ENCODE peak calls at places on chromosome 20, in seven cellular contexts. One of them, this sample, is unnamed.

GRCh38 chr20:62860924-62861691 is 514 bp downstream of the TCFL5 start:
- DNase-seq in fibroblast of lung: peak; percentile 25
- DNase-seq in uterus: no peak
- DNase-seq in OCI-LY7: peak; percentile 45
- DNase-seq in fibroblast of mammary gland: no peak
- DNase-seq in lower lobe of right lung: no peak
- DNase-seq in Panc1: no peak
- DNase-seq in this sample: peak; percentile 62

GRCh38 chr20:62327726-62328495 is 25.1 kb downstream of the ADRM1 start:
- DNase-seq in uterus: no peak
- DNase-seq in lower lobe of right lung: no peak
- DNase-seq in OCI-LY7: no peak
- DNase-seq in Panc1: no peak
- DNase-seq in fibroblast of lung: no peak
- DNase-seq in fibroblast of mammary gland: no peak
- DNase-seq in this sample: no peak

GRCh38 chr20:24917056-24917455 is 32.0 kb upstream of the CST7 start:
- DNase-seq in fibroblast of lung: no peak
- DNase-seq in Panc1: no peak
- DNase-seq in fibroblast of mammary gland: no peak
- DNase-seq in lower lobe of right lung: no peak
- DNase-seq in uterus: no peak
- DNase-seq in OCI-LY7: no peak
- DNase-seq in this sample: no peak

GRCh38 chr20:21048841-21049273 is 57.3 kb downstream of the LINC00237 start:
- DNase-seq in lower lobe of right lung: peak; percentile 52
- DNase-seq in fibroblast of mammary gland: peak; percentile 3
- DNase-seq in OCI-LY7: peak; percentile 42
- DNase-seq in fibroblast of lung: no peak
- DNase-seq in Panc1: no peak
- DNase-seq in uterus: no peak
- DNase-seq in this sample: peak; percentile 17

GRCh38 chr20:62543470-62544302 is 67.9 kb upstream of the GATA5 start:
- DNase-seq in OCI-LY7: no peak
- DNase-seq in fibroblast of lung: no peak
- DNase-seq in uterus: peak; percentile 38
- DNase-seq in lower lobe of right lung: no peak
- DNase-seq in fibroblast of mammary gland: no peak
- DNase-seq in Panc1: no peak
- DNase-seq in this sample: no peak

GRCh38 chr20:19944772-19945459 is 72.2 kb upstream of the NAA20 start:
- DNase-seq in Panc1: no peak
- DNase-seq in fibroblast of mammary gland: peak; percentile 61
- DNase-seq in uterus: no peak
- DNase-seq in lower lobe of right lung: no peak
- DNase-seq in fibroblast of lung: peak; percentile 86
- DNase-seq in OCI-LY7: no peak
- DNase-seq in this sample: peak; percentile 66

GRCh38 chr20:32624687-32625345 is 39.7 kb upstream of the NOL4L start:
- DNase-seq in fibroblast of mammary gland: no peak
- DNase-seq in Panc1: no peak
- DNase-seq in OCI-LY7: no peak
- DNase-seq in fibroblast of lung: no peak
- DNase-seq in lower lobe of right lung: no peak
- DNase-seq in uterus: no peak
- DNase-seq in this sample: no peak

GRCh38 chr20:62891111-62891510 is 29.5 kb upstream of the TCFL5 start:
- DNase-seq in Panc1: no peak
- DNase-seq in fibroblast of mammary gland: no peak
- DNase-seq in fibroblast of lung: no peak
- DNase-seq in OCI-LY7: no peak
- DNase-seq in uterus: no peak
- DNase-seq in lower lobe of right lung: peak; percentile 38
- DNase-seq in this sample: no peak

GRCh38 chr20:19784511-19785172 is 26.6 kb downstream of the RIN2 start:
- DNase-seq in OCI-LY7: peak; percentile 59
- DNase-seq in fibroblast of lung: peak; percentile 83
- DNase-seq in Panc1: peak; percentile 74
- DNase-seq in fibroblast of mammary gland: peak; percentile 89
- DNase-seq in uterus: peak; percentile 68
- DNase-seq in lower lobe of right lung: peak; percentile 75
- DNase-seq in this sample: no peak

GRCh38 chr20:46376196-46376785 is 30.1 kb downstream of the ELMO2 start:
- DNase-seq in lower lobe of right lung: no peak
- DNase-seq in uterus: no peak
- DNase-seq in fibroblast of mammary gland: no peak
- DNase-seq in Panc1: no peak
- DNase-seq in OCI-LY7: no peak
- DNase-seq in fibroblast of lung: no peak
- DNase-seq in this sample: no peak

GRCh38 chr20:9837634-9838033 is 1.2 kb downstream of the PAK5 start:
- DNase-seq in Panc1: no peak
- DNase-seq in fibroblast of mammary gland: no peak
- DNase-seq in uterus: no peak
- DNase-seq in fibroblast of lung: no peak
- DNase-seq in OCI-LY7: no peak
- DNase-seq in lower lobe of right lung: no peak
- DNase-seq in this sample: no peak

GRCh38 chr20:13995841-13996240 is 525 bp downstream of the MACROD2 start:
- DNase-seq in fibroblast of lung: no peak
- DNase-seq in OCI-LY7: no peak
- DNase-seq in Panc1: no peak
- DNase-seq in fibroblast of mammary gland: no peak
- DNase-seq in lower lobe of right lung: peak; percentile 74
- DNase-seq in uterus: peak; percentile 17
- DNase-seq in this sample: peak; percentile 5

GRCh38 chr20:31987744-31988143 is 19.8 kb downstream of the XKR7 start:
- DNase-seq in fibroblast of mammary gland: peak; percentile 11
- DNase-seq in uterus: no peak
- DNase-seq in fibroblast of lung: no peak
- DNase-seq in Panc1: peak; percentile 59
- DNase-seq in OCI-LY7: no peak
- DNase-seq in lower lobe of right lung: no peak
- DNase-seq in this sample: no peak

GRCh38 chr20:10427060-10427692 is 6.8 kb downstream of the MKKS start:
- DNase-seq in OCI-LY7: peak; percentile 52
- DNase-seq in lower lobe of right lung: peak; percentile 67
- DNase-seq in uterus: peak; percentile 55
- DNase-seq in Panc1: no peak
- DNase-seq in fibroblast of mammary gland: peak; percentile 75
- DNase-seq in fibroblast of lung: peak; percentile 65
- DNase-seq in this sample: no peak

GRCh38 chr20:16273812-16274560 is 299.3 kb downstream of the KIF16B start:
- DNase-seq in fibroblast of mammary gland: no peak
- DNase-seq in OCI-LY7: no peak
- DNase-seq in lower lobe of right lung: no peak
- DNase-seq in fibroblast of lung: no peak
- DNase-seq in Panc1: no peak
- DNase-seq in uterus: no peak
- DNase-seq in this sample: no peak

DNA sequence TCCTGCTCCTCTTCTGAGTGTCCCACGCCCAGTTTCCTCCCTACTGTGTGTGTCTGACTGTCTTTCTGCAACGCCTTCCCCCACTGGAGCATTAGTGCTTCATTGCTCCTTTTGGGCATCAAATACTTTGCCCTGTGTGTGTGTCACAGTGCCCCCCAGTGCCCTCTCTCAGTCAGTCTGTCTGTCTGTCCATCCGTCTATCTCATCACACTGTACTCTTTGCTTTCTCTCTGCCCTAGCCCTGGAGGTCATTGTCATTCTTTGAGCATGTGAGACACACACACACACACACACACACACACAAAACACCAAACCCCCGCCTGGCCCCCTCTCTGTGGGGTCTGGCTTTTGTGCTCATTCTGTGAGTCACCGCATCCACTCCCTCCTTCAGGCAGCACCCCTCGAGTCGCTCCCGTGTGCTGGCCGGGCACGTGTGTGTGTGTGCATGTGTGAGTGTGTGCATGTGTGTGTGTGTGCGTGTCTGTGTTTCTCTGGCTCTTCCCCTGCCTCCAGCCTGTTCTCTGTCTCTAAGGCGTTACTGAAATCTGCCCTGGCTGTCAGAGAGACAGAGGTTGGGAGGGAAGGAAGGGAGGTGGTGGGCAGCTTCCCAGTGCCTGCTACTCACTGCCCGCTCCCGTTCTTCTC is 72.0 kb downstream of the SRC start:
- DNase-seq in OCI-LY7: no peak
- DNase-seq in uterus: no peak
- DNase-seq in fibroblast of lung: peak; percentile 54
- DNase-seq in fibroblast of mammary gland: peak; percentile 25
- DNase-seq in Panc1: no peak
- DNase-seq in lower lobe of right lung: no peak
- DNase-seq in this sample: no peak
- TF ChIP-seq CTCF in OCI-LY7: peak; percentile 35
- TF ChIP-seq CTCF in uterus: no peak
- TF ChIP-seq CTCF in fibroblast of lung: no peak
- TF ChIP-seq CTCF in fibroblast of mammary gland: no peak
- TF ChIP-seq CTCF in Panc1: no peak
- TF ChIP-seq CTCF in lower lobe of right lung: no peak
- TF ChIP-seq CTCF in this sample: peak; percentile 11

GRCh38 chr20:48765359-48765758 is 62.4 kb downstream of the PREX1 start:
- DNase-seq in Panc1: no peak
- DNase-seq in uterus: no peak
- DNase-seq in fibroblast of lung: no peak
- DNase-seq in lower lobe of right lung: no peak
- DNase-seq in fibroblast of mammary gland: no peak
- DNase-seq in OCI-LY7: no peak
- DNase-seq in this sample: no peak
- TF ChIP-seq CTCF in Panc1: no peak
- TF ChIP-seq CTCF in uterus: no peak
- TF ChIP-seq CTCF in fibroblast of lung: no peak
- TF ChIP-seq CTCF in lower lobe of right lung: no peak
- TF ChIP-seq CTCF in fibroblast of mammary gland: no peak
- TF ChIP-seq CTCF in OCI-LY7: no peak
- TF ChIP-seq CTCF in this sample: no peak

GRCh38 chr20:4837760-4838159 is 116.1 kb downstream of the PRND start:
- DNase-seq in fibroblast of mammary gland: no peak
- DNase-seq in Panc1: no peak
- DNase-seq in OCI-LY7: no peak
- DNase-seq in lower lobe of right lung: no peak
- DNase-seq in fibroblast of lung: no peak
- DNase-seq in uterus: no peak
- DNase-seq in this sample: no peak
- TF ChIP-seq CTCF in fibroblast of mammary gland: no peak
- TF ChIP-seq CTCF in Panc1: no peak
- TF ChIP-seq CTCF in OCI-LY7: no peak
- TF ChIP-seq CTCF in lower lobe of right lung: no peak
- TF ChIP-seq CTCF in fibroblast of lung: no peak
- TF ChIP-seq CTCF in uterus: no peak
- TF ChIP-seq CTCF in this sample: no peak

GRCh38 chr20:2402271-2402980 is 21.7 kb downstream of the TGM6 start:
- DNase-seq in lower lobe of right lung: no peak
- DNase-seq in fibroblast of lung: peak; percentile 50
- DNase-seq in OCI-LY7: no peak
- DNase-seq in Panc1: no peak
- DNase-seq in fibroblast of mammary gland: peak; percentile 42
- DNase-seq in uterus: no peak
- DNase-seq in this sample: no peak
- TF ChIP-seq CTCF in lower lobe of right lung: no peak
- TF ChIP-seq CTCF in fibroblast of lung: peak; percentile 31
- TF ChIP-seq CTCF in OCI-LY7: peak; percentile 59
- TF ChIP-seq CTCF in Panc1: peak; percentile 69
- TF ChIP-seq CTCF in fibroblast of mammary gland: peak; percentile 30
- TF ChIP-seq CTCF in uterus: no peak
- TF ChIP-seq CTCF in this sample: no peak

GRCh38 chr20:44460795-44461141 is 14.9 kb upstream of the TTPAL start:
- DNase-seq in OCI-LY7: peak; percentile 56
- DNase-seq in uterus: no peak
- DNase-seq in fibroblast of mammary gland: peak; percentile 62
- DNase-seq in fibroblast of lung: peak; percentile 16
- DNase-seq in lower lobe of right lung: no peak
- DNase-seq in Panc1: no peak
- DNase-seq in this sample: no peak
- TF ChIP-seq CTCF in OCI-LY7: peak; percentile 86
- TF ChIP-seq CTCF in uterus: peak; percentile 33
- TF ChIP-seq CTCF in fibroblast of mammary gland: peak; percentile 61
- TF ChIP-seq CTCF in fibroblast of lung: peak; percentile 55
- TF ChIP-seq CTCF in lower lobe of right lung: peak; percentile 32
- TF ChIP-seq CTCF in Panc1: peak; percentile 78
- TF ChIP-seq CTCF in this sample: peak; percentile 44

GRCh38 chr20:41364236-41364855 is 2.3 kb downstream of the EMILIN3 start:
- DNase-seq in OCI-LY7: no peak
- DNase-seq in Panc1: no peak
- DNase-seq in fibroblast of mammary gland: no peak
- DNase-seq in lower lobe of right lung: no peak
- DNase-seq in uterus: no peak
- DNase-seq in fibroblast of lung: no peak
- DNase-seq in this sample: no peak
- TF ChIP-seq CTCF in OCI-LY7: no peak
- TF ChIP-seq CTCF in Panc1: no peak
- TF ChIP-seq CTCF in fibroblast of mammary gland: no peak
- TF ChIP-seq CTCF in lower lobe of right lung: no peak
- TF ChIP-seq CTCF in uterus: no peak
- TF ChIP-seq CTCF in fibroblast of lung: no peak
- TF ChIP-seq CTCF in this sample: no peak

DNA sequence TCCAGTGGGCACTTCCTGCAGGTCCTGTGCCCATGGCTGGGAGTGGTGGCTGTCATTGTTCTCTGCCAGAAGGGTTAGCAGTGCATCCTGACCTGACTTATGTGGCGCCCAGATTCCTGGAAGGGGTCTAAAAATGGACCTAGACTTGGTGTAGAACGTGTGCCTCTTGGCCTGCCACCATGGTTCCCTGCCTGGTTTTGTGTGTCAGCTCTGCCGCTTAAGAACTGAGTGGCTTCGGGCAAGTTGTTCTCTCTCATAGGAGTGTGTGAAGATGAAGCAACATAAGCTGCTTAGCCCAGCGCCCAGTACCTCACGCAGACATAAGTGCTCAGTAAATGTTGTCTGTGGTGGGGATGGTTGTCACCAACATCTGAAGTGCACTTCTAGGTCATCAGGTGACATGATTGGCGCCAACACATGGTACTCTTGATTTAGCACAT is 52.1 kb downstream of the PTPN1 start:
- DNase-seq in lower lobe of right lung: peak; percentile 67
- DNase-seq in fibroblast of mammary gland: no peak
- DNase-seq in OCI-LY7: no peak
- DNase-seq in Panc1: no peak
- DNase-seq in uterus: no peak
- DNase-seq in fibroblast of lung: no peak
- DNase-seq in this sample: no peak
- TF ChIP-seq CTCF in lower lobe of right lung: no peak
- TF ChIP-seq CTCF in fibroblast of mammary gland: no peak
- TF ChIP-seq CTCF in OCI-LY7: no peak
- TF ChIP-seq CTCF in Panc1: no peak
- TF ChIP-seq CTCF in uterus: no peak
- TF ChIP-seq CTCF in fibroblast of lung: no peak
- TF ChIP-seq CTCF in this sample: no peak

GRCh38 chr20:58429303-58429702 is 40.3 kb downstream of the VAPB start:
- DNase-seq in fibroblast of lung: no peak
- DNase-seq in lower lobe of right lung: no peak
- DNase-seq in fibroblast of mammary gland: no peak
- DNase-seq in OCI-LY7: no peak
- DNase-seq in uterus: no peak
- DNase-seq in Panc1: no peak
- DNase-seq in this sample: no peak
- TF ChIP-seq CTCF in fibroblast of lung: no peak
- TF ChIP-seq CTCF in lower lobe of right lung: no peak
- TF ChIP-seq CTCF in fibroblast of mammary gland: no peak
- TF ChIP-seq CTCF in OCI-LY7: no peak
- TF ChIP-seq CTCF in uterus: no peak
- TF ChIP-seq CTCF in Panc1: no peak
- TF ChIP-seq CTCF in this sample: no peak